ENCODE peak calls at places on chromosomes 3 and 15, in ten cellular contexts. P is endothelial cell of umbilical vein, A is HL-60, L is IMR-90, E is Peyer's patch, T is fibroblast of the aortic adventitia, J is fibroblast of villous mesenchyme, Y is body of pancreas, D is GM23338, S is cardiac muscle cell. N is an unnamed sample.

GRCh38 chr3:140396110-140396509 is 281.8 kb upstream of the TRIM42 start:
- DNase-seq in Y (no peak), S (no peak), J (no peak), L (no peak), A (no peak), E (no peak), D (no peak), T (no peak), P (no peak), N (no peak)

GRCh38 chr15:87829651-87830050 is 426.9 kb downstream of the NTRK3 start:
- DNase-seq in A (peak; percentile 82), P (no peak), T (peak; percentile 64), E (no peak), Y (no peak), J (no peak), L (no peak), S (no peak), D (no peak), N (no peak)

GRCh38 chr3:39668420-39668819 is 141.0 kb upstream of the MYRIP start:
- DNase-seq in Y (peak; percentile 8), S (peak; percentile 55), T (peak; percentile 75), A (peak; percentile 24), J (peak; percentile 48), D (peak; percentile 80), E (no peak), L (peak; percentile 38), P (peak; percentile 60), N (peak; percentile 8)

GRCh38 chr15:95324596-95325135 is 1005.8 kb upstream of the NR2F2 start:
- DNase-seq in P (peak; percentile 47), J (no peak), A (no peak), T (no peak), D (no peak), L (no peak), E (no peak), Y (no peak), S (no peak), N (no peak)

GRCh38 chr3:3509665-3510064 is 289.6 kb upstream of the LRRN1 start:
- DNase-seq in D (no peak), Y (no peak), L (no peak), A (no peak), T (no peak), S (no peak), E (no peak), P (no peak), J (no peak), N (no peak)

GRCh38 chr3:100956276-100956675 is 36.9 kb downstream of the ABI3BP start:
- DNase-seq in J (no peak), S (no peak), A (no peak), T (no peak), L (no peak), D (no peak), E (no peak), P (peak; percentile 49), Y (no peak), N (no peak)

GRCh38 chr3:120907659-120908029 is 361 bp upstream of the STXBP5L start:
- DNase-seq in T (no peak), Y (no peak), L (no peak), E (no peak), A (no peak), J (no peak), S (no peak), P (no peak), D (no peak), N (no peak)

GRCh38 chr3:9782777-9783176 is 9.5 kb downstream of the TADA3 start:
- DNase-seq in S (no peak), P (no peak), Y (no peak), T (no peak), J (no peak), L (no peak), E (no peak), D (peak; percentile 31), A (peak; percentile 56), N (no peak)

GRCh38 chr3:126348308-126348920 is 8.8 kb downstream of the KLF15 start:
- DNase-seq in P (no peak), T (no peak), L (no peak), J (no peak), D (peak; percentile 71), E (no peak), S (no peak), A (no peak), Y (no peak), N (no peak)

GRCh38 chr3:50503947-50504346 is 513 bp upstream of the CACNA2D2 start:
- DNase-seq in Y (no peak), E (no peak), S (peak; percentile 20), T (no peak), D (peak; percentile 49), J (no peak), A (no peak), L (no peak), P (no peak), N (no peak)

GRCh38 chr3:2268779-2269178 is 170.1 kb downstream of the CNTN4 start:
- DNase-seq in A (no peak), Y (no peak), T (no peak), J (no peak), S (peak; percentile 2), P (no peak), L (no peak), E (no peak), D (peak; percentile 16), N (no peak)

GRCh38 chr15:88658972-88659931 is 20.4 kb downstream of the ISG20 start:
- DNase-seq in T (peak; percentile 73), Y (no peak), E (no peak), S (no peak), J (no peak), P (peak; percentile 64), D (no peak), A (no peak), L (peak; percentile 73), N (no peak)

GRCh38 chr15:83206971-83207621 is 527 bp downstream of the HDGFL3 start:
- DNase-seq in D (peak; percentile 68), J (peak; percentile 36), L (no peak), A (no peak), P (peak; percentile 40), T (peak; percentile 14), Y (peak; percentile 41), S (peak; percentile 63), E (peak; percentile 51), N (no peak)

GRCh38 chr3:68943753-68944500 is 11.6 kb upstream of the TAFA4 start:
- DNase-seq in S (no peak), P (no peak), J (no peak), D (peak; percentile 11), T (no peak), Y (no peak), E (no peak), A (no peak), L (no peak), N (no peak)

GRCh38 chr3:15654891-15655290 is 53.3 kb downstream of the BTD start:
- DNase-seq in L (no peak), S (no peak), T (no peak), E (no peak), A (no peak), J (no peak), Y (no peak), P (no peak), D (no peak), N (no peak)

GRCh38 chr15:43872416-43873020 is 45.7 kb downstream of the WDR76 start:
- DNase-seq in A (peak; percentile 29), L (peak; percentile 83), Y (peak; percentile 67), S (peak; percentile 90), T (peak; percentile 89), D (peak; percentile 92), E (no peak), J (peak; percentile 79), P (peak; percentile 70), N (peak; percentile 10)

GRCh38 chr15:20348291-20348899 is 193.2 kb downstream of the GOLGA6L6 start:
- DNase-seq in Y (no peak), P (no peak), J (no peak), D (no peak), L (no peak), A (no peak), S (no peak), T (no peak), E (peak; percentile 5), N (no peak)

GRCh38 chr15:39934415-39935044 is 615 bp downstream of the EIF2AK4 start:
- DNase-seq in Y (no peak), P (peak; percentile 47), L (no peak), T (peak; percentile 41), S (peak; percentile 15), J (peak; percentile 48), A (peak; percentile 10), D (no peak), E (no peak), N (no peak)

GRCh38 chr15:74889390-74889881 is 406 bp upstream of the MPI start:
- DNase-seq in J (peak; percentile 40), T (peak; percentile 37), L (peak; percentile 43), E (peak; percentile 61), P (no peak), Y (peak; percentile 40), A (peak; percentile 58), D (peak; percentile 69), S (peak; percentile 45), N (no peak)

GRCh38 chr3:16883057-16883725 is 1.6 kb upstream of the PLCL2 start:
- DNase-seq in L (no peak), D (peak; percentile 68), A (no peak), J (peak; percentile 64), E (no peak), Y (no peak), P (no peak), S (no peak), T (peak; percentile 86), N (no peak)
- H3K4me3 ChIP-seq in L (no peak overlapping the region), D (peak overlapping the region; percentile 76), A (no peak overlapping the region), J (no peak overlapping the region), E (no peak overlapping the region), Y (no peak overlapping the region), P (no peak overlapping the region), S (no peak overlapping the region), T (no peak overlapping the region), N (no peak overlapping the region)

DNA sequence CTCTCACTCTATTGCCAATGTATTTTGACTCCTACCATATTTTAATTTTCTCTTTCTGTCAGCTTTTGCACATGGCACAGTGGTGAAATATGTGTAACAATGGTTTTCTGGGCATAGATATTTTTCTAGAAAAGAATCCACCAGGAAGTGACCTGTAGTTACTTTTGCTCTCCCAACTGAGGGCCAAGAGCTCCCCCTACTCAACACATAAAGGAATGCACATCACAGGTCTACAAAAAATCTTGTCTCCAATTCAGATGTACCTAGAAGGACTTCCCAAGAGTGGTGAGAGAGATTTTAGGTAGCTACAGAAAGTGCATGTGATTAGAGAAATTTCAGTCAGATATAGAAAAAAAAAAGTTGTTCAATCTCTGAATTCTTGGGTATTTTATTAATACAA is 15.6 kb downstream of the CPA3 start:
- DNase-seq in E (no peak), D (peak; percentile 72), A (peak; percentile 55), L (no peak), S (peak; percentile 33), T (no peak), Y (peak; percentile 49), P (no peak), J (no peak), N (peak; percentile 5)
- TF ChIP-seq CTCF in E (no peak), D (peak; percentile 83), A (peak; percentile 18), L (no peak), S (no peak), T (no peak), Y (peak; percentile 38), P (no peak), J (peak; percentile 19), N (peak; percentile 32)

GRCh38 chr15:57327985-57328471 is 48.3 kb upstream of the CGNL1 start:
- DNase-seq in E (no peak), P (no peak), S (no peak), D (no peak), T (peak; percentile 95), L (peak; percentile 99), J (peak; percentile 95), Y (no peak), A (no peak), N (no peak)
- H3K4me3 ChIP-seq in E (no peak overlapping the region), P (no peak overlapping the region), S (no peak overlapping the region), D (no peak overlapping the region), T (no peak overlapping the region), L (no peak overlapping the region), J (no peak overlapping the region), Y (no peak overlapping the region), A (no peak overlapping the region), N (no peak overlapping the region)

GRCh38 chr3:54322354-54322753 is 200.0 kb downstream of the CACNA2D3 start:
- DNase-seq in L (no peak), D (no peak), J (no peak), T (no peak), P (no peak), Y (peak; percentile 85), A (no peak), S (no peak), E (no peak), N (no peak)
- TF ChIP-seq CTCF in L (no peak), D (no peak), J (no peak), T (no peak), P (no peak), Y (peak; percentile 23), A (no peak), S (no peak), E (no peak), N (no peak)

N was measured in GM12864.